ENCODE peak calls at places on chromosomes 12 and 14, in four cellular contexts. O, S, U and P are unnamed samples.

GRCh38 chr12:116535241-116535640 is 23.9 kb upstream of the MAP1LC3B2 start:
- DNase-seq in O (no peak), S (no peak), U (no peak), P (no peak)

GRCh38 chr12:58378038-58378437 is 436.7 kb downstream of the ATP23 start:
- DNase-seq in O (no peak), S (no peak), U (no peak), P (no peak)

GRCh38 chr12:27462151-27462694 is 15.7 kb downstream of the SMCO2 start:
- DNase-seq in O (peak), S (no peak), U (no peak), P (peak)

GRCh38 chr14:70660967-70661871 is 19.5 kb downstream of the TTC9 start:
- DNase-seq in O (no peak), S (no peak), U (no peak), P (no peak)

GRCh38 chr14:55243813-55244212 is 27.4 kb upstream of the FBXO34 start:
- DNase-seq in O (no peak), S (no peak), U (no peak), P (no peak)

GRCh38 chr14:61562321-61563161 is 132.8 kb upstream of the HIF1A start:
- DNase-seq in O (peak), S (no peak), U (no peak), P (peak)

GRCh38 chr12:124737040-124737419 is 126.6 kb downstream of the SCARB1 start:
- DNase-seq in O (no peak), S (no peak), U (no peak), P (no peak)

GRCh38 chr12:106493531-106493930 is 89.3 kb upstream of the RFX4 start:
- DNase-seq in O (no peak), S (no peak), U (peak), P (no peak)

GRCh38 chr12:88420460-88420859 is 159.8 kb downstream of the KITLG start:
- DNase-seq in O (peak), S (no peak), U (no peak), P (peak)

GRCh38 chr12:8661751-8662150 is 875 bp downstream of the MFAP5 start:
- DNase-seq in O (no peak), S (no peak), U (no peak), P (no peak)

GRCh38 chr12:3704512-3705348 is 48.2 kb downstream of the CRACR2A start:
- DNase-seq in O (no peak), S (no peak), U (no peak), P (no peak)

GRCh38 chr12:107514887-107515445 is 170.6 kb upstream of the PWP1 start:
- DNase-seq in O (no peak), S (no peak), U (no peak), P (no peak)

GRCh38 chr12:109130297-109130696 is 13.9 kb downstream of the ACACB start:
- DNase-seq in O (no peak), S (no peak), U (no peak), P (no peak)

GRCh38 chr12:109134186-109134917 is 18.0 kb downstream of the ACACB start:
- DNase-seq in O (no peak), S (no peak), U (no peak), P (no peak)

GRCh38 chr12:109127533-109128242 is 11.3 kb downstream of the ACACB start:
- DNase-seq in O (no peak), S (no peak), U (no peak), P (no peak)

GRCh38 chr12:109131522-109132050 is 15.2 kb downstream of the ACACB start:
- DNase-seq in O (no peak), S (no peak), U (no peak), P (no peak)

GRCh38 chr12:109130755-109131521 is 14.6 kb downstream of the ACACB start:
- DNase-seq in O (no peak), S (no peak), U (no peak), P (no peak)
- H3K4me3 ChIP-seq in O (no peak), S (peak), U (no peak), P (no peak)

GRCh38 chr14:69573841-69574265 is 818 bp downstream of the CCDC177 start:
- DNase-seq in O (no peak), S (no peak), U (peak), P (no peak)
- H3K4me3 ChIP-seq in O (no peak), S (peak), U (peak), P (no peak)

DNA sequence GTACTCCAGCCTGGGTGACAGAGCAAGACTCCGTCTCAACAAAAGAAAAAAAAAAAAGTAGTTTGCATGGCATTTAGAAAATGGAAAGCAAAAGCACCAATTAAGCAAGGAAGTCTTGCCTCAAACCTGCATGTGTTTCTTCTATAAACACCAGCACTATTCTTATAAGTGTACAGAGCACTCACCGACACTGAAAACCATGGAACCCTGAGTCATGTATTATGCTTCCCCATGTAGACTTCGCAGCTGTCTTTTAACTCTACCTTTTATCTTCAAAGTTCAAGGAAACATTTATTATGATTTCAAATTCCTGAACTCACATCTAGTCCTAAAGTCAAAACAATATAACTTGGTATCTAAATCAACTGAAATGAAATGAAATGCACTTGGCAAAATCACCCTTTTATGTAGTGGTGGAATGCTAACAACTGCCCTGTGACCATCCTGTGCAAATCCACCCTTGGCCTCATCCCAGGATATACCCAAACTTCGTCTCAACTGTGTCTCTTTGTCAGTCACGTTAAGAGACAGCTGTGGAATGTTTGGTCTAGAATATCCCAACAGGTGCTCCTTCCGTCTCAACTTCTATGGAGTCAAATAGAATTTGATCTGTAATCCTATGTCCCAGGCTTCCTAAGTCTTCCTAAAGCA is 4.8 kb downstream of the BCAT1 start:
- DNase-seq in O (no peak), S (no peak), U (no peak), P (no peak)
- H3K4me3 ChIP-seq in O (no peak), S (no peak), U (no peak), P (no peak)

DNA sequence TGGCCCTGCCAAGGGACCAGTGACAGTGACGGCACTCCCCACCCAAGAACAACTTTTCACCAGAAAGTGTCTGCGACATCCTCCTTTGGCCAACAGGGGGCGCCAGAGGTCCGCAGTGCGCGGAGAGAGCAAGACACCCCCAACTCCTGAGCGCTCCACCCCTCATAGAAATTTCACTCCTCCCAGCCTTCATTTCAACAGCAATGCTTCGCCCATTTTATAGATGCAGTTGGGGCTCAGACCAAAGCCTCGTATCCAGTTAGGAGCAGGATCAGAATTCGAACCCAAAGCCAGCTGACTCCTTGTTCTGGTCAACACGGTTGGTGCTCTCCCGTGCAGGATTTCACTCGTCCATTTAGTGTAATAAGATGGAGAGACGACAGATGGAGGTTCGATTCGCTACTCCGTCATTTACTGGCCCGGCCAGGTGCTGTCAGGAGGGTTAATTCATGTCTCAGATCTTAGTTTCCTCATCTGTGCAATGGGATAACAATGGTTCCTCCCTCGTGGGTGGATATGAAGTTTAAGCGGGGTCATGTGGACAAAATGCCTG is 2.4 kb upstream of the POP5 start:
- DNase-seq in O (peak), S (no peak), U (peak), P (peak)
- H3K4me3 ChIP-seq in O (no peak), S (peak), U (no peak), P (no peak)

GRCh38 chr14:41607119-41607785 is 576 bp downstream of the LRFN5 start:
- DNase-seq in O (no peak), S (no peak), U (no peak), P (no peak)

GRCh38 chr14:41606249-41607118 is at the start of gene LRFN5:
- DNase-seq in O (no peak), S (no peak), U (peak), P (no peak)

GRCh38 chr14:41605550-41606248 is 977 bp upstream of the LRFN5 start:
- DNase-seq in O (no peak), S (no peak), U (peak), P (no peak)

GRCh38 chr14:41607966-41608663 is 1.4 kb downstream of the LRFN5 start:
- DNase-seq in O (no peak), S (no peak), U (no peak), P (no peak)

DNA sequence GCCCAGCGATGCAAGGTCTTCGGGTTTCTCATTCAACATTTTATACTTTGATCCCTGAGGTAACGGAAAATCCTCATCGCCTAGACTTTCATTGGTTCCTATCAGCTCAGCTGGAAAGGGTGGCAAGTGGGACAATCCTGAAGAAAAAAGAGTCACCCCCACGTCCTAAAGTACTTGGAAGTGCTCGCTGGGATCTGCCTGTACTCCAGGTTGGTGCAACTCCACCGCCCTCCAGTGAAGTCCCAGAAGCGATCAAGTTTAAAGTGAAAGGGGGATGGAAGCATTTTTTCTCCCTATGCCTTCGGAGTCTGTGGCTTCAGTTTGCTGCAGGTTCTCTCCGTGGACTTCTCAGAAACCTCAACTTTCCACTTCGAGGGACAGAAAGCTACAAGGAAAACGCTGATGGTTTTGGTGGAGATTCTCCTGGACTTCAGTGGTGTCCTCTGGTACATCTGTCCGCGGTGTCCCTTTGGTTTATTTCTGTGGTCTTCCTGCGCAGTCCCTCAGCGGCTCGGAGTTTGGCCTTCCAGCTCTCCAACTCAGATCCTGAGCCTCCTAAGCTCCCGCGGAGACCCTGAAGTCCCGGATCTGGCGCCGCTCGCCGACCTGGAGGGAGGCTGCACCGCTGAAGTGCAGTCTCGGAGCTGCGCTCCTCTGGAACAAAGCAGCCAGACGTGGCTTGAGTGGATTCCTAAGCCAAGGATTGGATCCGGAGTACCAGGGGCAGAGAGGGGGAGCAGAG is 1.7 kb upstream of the LRFN5 start:
- DNase-seq in O (peak), S (no peak), U (peak), P (peak)
- H3K4me3 ChIP-seq in O (peak), S (peak), U (peak), P (peak)

GRCh38 chr14:104996032-104996431 is 10.4 kb downstream of the CLBA1 start:
- DNase-seq in O (no peak), S (no peak), U (no peak), P (no peak)

GRCh38 chr14:104994988-104995387 is 9.4 kb downstream of the CLBA1 start:
- DNase-seq in O (no peak), S (no peak), U (no peak), P (no peak)

GRCh38 chr14:104996483-104996882 is 10.9 kb downstream of the CLBA1 start:
- DNase-seq in O (no peak), S (no peak), U (no peak), P (no peak)

GRCh38 chr14:104998801-104999200 is 13.2 kb downstream of the CLBA1 start:
- DNase-seq in O (no peak), S (no peak), U (no peak), P (no peak)

DNA sequence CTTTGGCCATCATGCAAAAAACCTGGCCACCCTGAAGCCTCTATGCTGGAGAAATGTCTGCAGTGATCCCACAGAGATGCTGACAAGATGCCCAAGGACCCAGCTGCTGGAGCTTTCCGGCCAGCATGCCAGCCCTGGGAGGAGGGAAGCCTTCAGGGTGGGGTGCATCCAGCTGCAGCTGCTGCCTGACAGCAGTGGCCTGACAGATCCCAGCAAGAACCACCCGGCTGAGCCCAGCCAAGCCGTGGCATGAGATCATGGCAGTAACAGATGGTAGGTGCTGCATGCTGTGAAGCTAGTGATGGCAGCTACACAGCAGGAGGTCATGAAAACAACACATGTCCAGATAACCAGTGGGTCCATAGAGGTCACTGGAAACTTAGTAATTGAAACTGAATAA is 13.8 kb downstream of the CLBA1 start:
- DNase-seq in O (no peak), S (no peak), U (no peak), P (no peak)
- H3K4me3 ChIP-seq in O (no peak), S (no peak), U (no peak), P (no peak)

DNA sequence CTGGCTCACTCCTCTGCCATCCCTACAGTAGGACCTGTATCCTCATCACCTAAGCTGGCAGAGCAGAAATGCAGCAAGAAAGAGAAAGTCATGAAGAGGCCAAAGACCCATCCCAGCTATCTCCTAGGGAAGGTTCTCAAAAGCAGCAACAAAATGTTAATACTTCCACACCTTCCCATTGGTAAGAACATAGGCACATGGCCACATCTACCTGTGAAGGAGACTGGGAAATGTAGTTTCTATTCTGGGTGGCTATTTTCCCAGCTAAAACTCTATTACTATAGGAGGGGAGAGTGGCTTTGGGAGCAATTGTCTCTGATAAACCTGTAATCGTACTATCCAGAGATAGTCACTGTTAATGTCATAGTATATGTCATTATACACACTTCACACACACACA is 13.7 kb upstream of the EIF2B2 start:
- DNase-seq in O (no peak), S (no peak), U (no peak), P (no peak)
- H3K4me3 ChIP-seq in O (no peak), S (no peak), U (no peak), P (no peak)